ENCODE peak calls at places on chromosome 22, in ten cellular contexts. X is mucosa of gallbladder; F is HFF-Myc; L is HFFc6; U is GM20000; S is stimulated activated CD8-positive, alpha-beta memory T cell treated with anti-CD3 and anti-CD28 coated beads, Interleukin-12 subunit alpha, Interleukin-12 subunit beta, amount 100 ng/mL, for 4 hours; K is fibroblast of villous mesenchyme; W is G401; Q is cardiac muscle cell; J is HS-5. T is an unnamed sample.

GRCh38 chr22:25837288-25837900 is 95.4 kb downstream of the MYO18B start:
- DNase-seq in X (no peak), F (no peak), L (no peak), U (no peak), S (no peak), K (no peak), W (peak), Q (no peak), J (no peak), T (no peak)

GRCh38 chr22:38397189-38398097 is 57.6 kb downstream of the KCNJ4 start:
- DNase-seq in X (no peak), F (no peak), L (no peak), U (peak), S (no peak), K (peak), W (no peak), Q (peak), J (no peak), T (peak)

GRCh38 chr22:44085743-44086741 is 61.9 kb downstream of the PARVB start:
- DNase-seq in X (peak), F (peak), L (peak), U (peak), S (no peak), K (peak), W (peak), Q (peak), J (no peak), T (peak)

GRCh38 chr22:23557467-23557866 is 22.6 kb downstream of the IGLL1 start:
- DNase-seq in X (no peak), F (no peak), L (no peak), U (no peak), S (no peak), K (no peak), W (no peak), Q (no peak), J (no peak), T (no peak)

GRCh38 chr22:25447689-25448434 is 116.6 kb upstream of the GRK3 start:
- DNase-seq in X (peak), F (peak), L (peak), U (peak), S (peak), K (peak), W (peak), Q (peak), J (peak), T (peak)

GRCh38 chr22:47201996-47202818 is 439.8 kb downstream of the TBC1D22A start:
- DNase-seq in X (no peak), F (no peak), L (no peak), U (no peak), S (no peak), K (no peak), W (no peak), Q (no peak), J (no peak), T (no peak)

GRCh38 chr22:30216710-30217109 is 29.8 kb downstream of the LIF start:
- DNase-seq in X (no peak), F (no peak), L (no peak), U (no peak), S (no peak), K (no peak), W (no peak), Q (no peak), J (no peak), T (no peak)

GRCh38 chr22:27405672-27406388 is 395.7 kb downstream of the MN1 start:
- DNase-seq in X (peak), F (no peak), L (peak), U (peak), S (no peak), K (peak), W (peak), Q (peak), J (no peak), T (peak)

GRCh38 chr22:41574847-41575381 is 14.1 kb downstream of the CSDC2 start:
- DNase-seq in X (peak), F (no peak), L (no peak), U (no peak), S (no peak), K (peak), W (peak), Q (no peak), J (no peak), T (no peak)

GRCh38 chr22:46792841-46793261 is 30.4 kb downstream of the TBC1D22A start:
- DNase-seq in X (no peak), F (no peak), L (no peak), U (no peak), S (no peak), K (no peak), W (no peak), Q (no peak), J (no peak), T (no peak)

GRCh38 chr22:42385691-42386090 is 46.5 kb downstream of the NFAM1 start:
- DNase-seq in X (no peak), F (no peak), L (no peak), U (no peak), S (no peak), K (no peak), W (no peak), Q (no peak), J (no peak), T (no peak)

GRCh38 chr22:37763012-37763411 is 44.7 kb upstream of the GCAT start:
- DNase-seq in X (no peak), F (no peak), L (no peak), U (no peak), S (no peak), K (no peak), W (no peak), Q (no peak), J (no peak), T (no peak)

GRCh38 chr22:36267058-36267457 is 14.1 kb downstream of the APOL1 start:
- DNase-seq in X (no peak), F (no peak), L (no peak), U (no peak), S (no peak), K (no peak), W (no peak), Q (no peak), J (no peak), T (no peak)

GRCh38 chr22:35589071-35589735 is 27.9 kb downstream of the MB start:
- DNase-seq in X (no peak), F (peak), L (peak), U (no peak), S (no peak), K (peak), W (no peak), Q (no peak), J (peak), T (peak)

GRCh38 chr22:43398910-43399309 is 12.9 kb upstream of the MPPED1 start:
- DNase-seq in X (no peak), F (no peak), L (no peak), U (no peak), S (no peak), K (no peak), W (no peak), Q (no peak), J (no peak), T (no peak)

GRCh38 chr22:39012525-39013516 is 1.2 kb upstream of the APOBEC3C start:
- DNase-seq in X (no peak), F (no peak), L (no peak), U (no peak), S (no peak), K (peak), W (no peak), Q (no peak), J (no peak), T (no peak)

GRCh38 chr22:23760056-23760455 is 2.7 kb upstream of the C22orf15 start:
- DNase-seq in X (no peak), F (no peak), L (no peak), U (no peak), S (no peak), K (no peak), W (no peak), Q (no peak), J (no peak), T (no peak)

GRCh38 chr22:49937758-49938564 is 19.5 kb downstream of the CRELD2 start:
- DNase-seq in X (no peak), F (no peak), L (no peak), U (no peak), S (no peak), K (peak), W (no peak), Q (no peak), J (no peak), T (no peak)

GRCh38 chr22:22558071-22558971 is 744 bp downstream of the PRAME start:
- DNase-seq in X (no peak), F (no peak), L (no peak), U (no peak), S (no peak), K (no peak), W (no peak), Q (no peak), J (no peak), T (no peak)

GRCh38 chr22:27732391-27732790 is 69.2 kb downstream of the MN1 start:
- DNase-seq in X (no peak), F (no peak), L (no peak), U (no peak), S (no peak), K (no peak), W (no peak), Q (no peak), J (no peak), T (no peak)

GRCh38 chr22:23500508-23501208 is 79.4 kb downstream of the IGLL1 start:
- DNase-seq in X (no peak), F (no peak), L (no peak), U (no peak), S (no peak), K (no peak), W (no peak), Q (peak), J (no peak), T (no peak)

GRCh38 chr22:46076651-46077339 is 73.5 kb upstream of the PPARA start:
- DNase-seq in X (no peak), F (no peak), L (peak), U (no peak), S (no peak), K (peak), W (no peak), Q (no peak), J (no peak), T (peak)

GRCh38 chr22:30636226-30637077 is 871 bp downstream of the SLC35E4 start:
- DNase-seq in X (peak), F (no peak), L (no peak), U (peak), S (peak), K (peak), W (peak), Q (no peak), J (no peak), T (peak)

GRCh38 chr22:43567691-43568308 is 156.0 kb downstream of the MPPED1 start:
- DNase-seq in X (peak), F (no peak), L (no peak), U (no peak), S (no peak), K (no peak), W (peak), Q (no peak), J (no peak), T (no peak)

GRCh38 chr22:41504397-41504796 is 35.5 kb downstream of the ACO2 start:
- DNase-seq in X (no peak), F (no peak), L (no peak), U (no peak), S (no peak), K (peak), W (peak), Q (no peak), J (no peak), T (peak)

GRCh38 chr22:48884786-48885185 is 942.9 kb downstream of the BRD1 start:
- DNase-seq in X (no peak), F (no peak), L (no peak), U (no peak), S (no peak), K (no peak), W (no peak), Q (no peak), J (no peak), T (no peak)